ENCODE peak calls at places on chromosomes 4 and X, in four cellular contexts. One of them, this sample, is unnamed.

GRCh38 chr4:170988446-170988845 is 824.8 kb upstream of the GALNTL6 start:
- DNase-seq in mesendoderm: no peak
- DNase-seq in IMR-90: no peak
- DNase-seq in H1: no peak
- DNase-seq in this sample: no peak

GRCh38 chr4:74838746-74839370 is 44.5 kb upstream of the BTC start:
- DNase-seq in mesendoderm: no peak
- DNase-seq in IMR-90: peak
- DNase-seq in H1: no peak
- DNase-seq in this sample: no peak

GRCh38 chrX:78747471-78747870 is at the start of gene LPAR4:
- DNase-seq in mesendoderm: peak
- DNase-seq in IMR-90: no peak
- DNase-seq in H1: peak
- DNase-seq in this sample: peak

GRCh38 chrX:14941301-14941700 is 68.1 kb downstream of the MOSPD2 start:
- DNase-seq in mesendoderm: no peak
- DNase-seq in IMR-90: no peak
- DNase-seq in H1: no peak
- DNase-seq in this sample: no peak

GRCh38 chr4:141102367-141102766 is 30.9 kb downstream of the RNF150 start:
- DNase-seq in mesendoderm: peak
- DNase-seq in IMR-90: peak
- DNase-seq in H1: no peak
- DNase-seq in this sample: no peak

GRCh38 chrX:136450050-136450830 is 37.5 kb upstream of the BRS3 start:
- DNase-seq in mesendoderm: no peak
- DNase-seq in IMR-90: peak
- DNase-seq in H1: no peak
- DNase-seq in this sample: no peak

GRCh38 chr4:74158561-74159396 is 861 bp downstream of the MTHFD2L start:
- DNase-seq in mesendoderm: peak
- DNase-seq in IMR-90: peak
- DNase-seq in H1: no peak
- DNase-seq in this sample: no peak

GRCh38 chr4:153792007-153792892 is 3.4 kb upstream of the SFRP2 start:
- DNase-seq in mesendoderm: peak
- DNase-seq in IMR-90: no peak
- DNase-seq in H1: peak
- DNase-seq in this sample: peak

GRCh38 chr4:168551211-168551610 is 54.4 kb downstream of the PALLD start:
- DNase-seq in mesendoderm: no peak
- DNase-seq in IMR-90: peak
- DNase-seq in H1: no peak
- DNase-seq in this sample: no peak

GRCh38 chr4:130486841-130487240 is 1390.9 kb downstream of the C4orf33 start:
- DNase-seq in mesendoderm: no peak
- DNase-seq in IMR-90: peak
- DNase-seq in H1: no peak
- DNase-seq in this sample: no peak

GRCh38 chrX:140572724-140573123 is 67.9 kb upstream of the SOX3 start:
- DNase-seq in mesendoderm: peak
- DNase-seq in IMR-90: peak
- DNase-seq in H1: peak
- DNase-seq in this sample: peak

GRCh38 chr4:171774642-171775041 is 38.6 kb upstream of the GALNTL6 start:
- DNase-seq in mesendoderm: no peak
- DNase-seq in IMR-90: no peak
- DNase-seq in H1: no peak
- DNase-seq in this sample: no peak

GRCh38 chr4:6760865-6761264 is 21.7 kb upstream of the KIAA0232 start:
- DNase-seq in mesendoderm: no peak
- DNase-seq in IMR-90: no peak
- DNase-seq in H1: no peak
- DNase-seq in this sample: no peak

GRCh38 chrX:153414838-153415552 is 3.7 kb downstream of the ZFP92 start:
- DNase-seq in mesendoderm: no peak
- DNase-seq in IMR-90: no peak
- DNase-seq in H1: no peak
- DNase-seq in this sample: no peak

GRCh38 chrX:40773809-40774208 is 38.5 kb upstream of the MED14 start:
- DNase-seq in mesendoderm: no peak
- DNase-seq in IMR-90: peak
- DNase-seq in H1: no peak
- DNase-seq in this sample: no peak

GRCh38 chr4:119977546-119977945 is 89.1 kb downstream of the MAD2L1 start:
- DNase-seq in mesendoderm: no peak
- DNase-seq in IMR-90: no peak
- DNase-seq in H1: no peak
- DNase-seq in this sample: no peak

GRCh38 chr4:113101669-113102068 is 52.2 kb downstream of the ANK2 start:
- DNase-seq in mesendoderm: peak
- DNase-seq in IMR-90: peak
- DNase-seq in H1: no peak
- DNase-seq in this sample: no peak

GRCh38 chr4:94831607-94832006 is 73.9 kb downstream of the BMPR1B start:
- DNase-seq in mesendoderm: peak
- DNase-seq in IMR-90: no peak
- DNase-seq in H1: no peak
- DNase-seq in this sample: no peak

GRCh38 chrX:69314436-69315348 is 149.4 kb upstream of the PJA1 start:
- DNase-seq in mesendoderm: peak
- DNase-seq in IMR-90: no peak
- DNase-seq in H1: no peak
- DNase-seq in this sample: no peak

GRCh38 chr4:3241905-3242304 is 7.1 kb upstream of the MSANTD1 start:
- DNase-seq in mesendoderm: no peak
- DNase-seq in IMR-90: peak
- DNase-seq in H1: no peak
- DNase-seq in this sample: no peak

GRCh38 chr4:94960703-94961102 is 202.9 kb downstream of the BMPR1B start:
- DNase-seq in mesendoderm: no peak
- DNase-seq in IMR-90: no peak
- DNase-seq in H1: no peak
- DNase-seq in this sample: no peak

GRCh38 chrX:38638952-38639529 is 77.7 kb downstream of the TSPAN7 start:
- DNase-seq in mesendoderm: peak
- DNase-seq in IMR-90: no peak
- DNase-seq in H1: no peak
- DNase-seq in this sample: no peak

GRCh38 chrX:104742345-104742744 is 176.3 kb downstream of the IL1RAPL2 start:
- DNase-seq in mesendoderm: no peak
- DNase-seq in IMR-90: no peak
- DNase-seq in H1: no peak
- DNase-seq in this sample: no peak

GRCh38 chrX:118348186-118348810 is 2.4 kb downstream of the WDR44 start:
- DNase-seq in mesendoderm: no peak
- DNase-seq in IMR-90: no peak
- DNase-seq in H1: no peak
- DNase-seq in this sample: no peak

GRCh38 chr4:104643805-104644204 is 149.1 kb upstream of the CXXC4 start:
- DNase-seq in mesendoderm: no peak
- DNase-seq in IMR-90: no peak
- DNase-seq in H1: no peak
- DNase-seq in this sample: no peak

GRCh38 chr4:59608466-59608865 is 1591.7 kb upstream of the ADGRL3 start:
- DNase-seq in mesendoderm: no peak
- DNase-seq in IMR-90: no peak
- DNase-seq in H1: no peak
- DNase-seq in this sample: no peak

GRCh38 chr4:145538636-145539035 is 57.0 kb downstream of the SMAD1 start:
- DNase-seq in mesendoderm: no peak
- DNase-seq in IMR-90: no peak
- DNase-seq in H1: no peak
- DNase-seq in this sample: no peak

GRCh38 chrX:147950352-147950751 is 30.8 kb upstream of the FMR1NB start:
- DNase-seq in mesendoderm: no peak
- DNase-seq in IMR-90: no peak
- DNase-seq in H1: no peak
- DNase-seq in this sample: no peak

DNA sequence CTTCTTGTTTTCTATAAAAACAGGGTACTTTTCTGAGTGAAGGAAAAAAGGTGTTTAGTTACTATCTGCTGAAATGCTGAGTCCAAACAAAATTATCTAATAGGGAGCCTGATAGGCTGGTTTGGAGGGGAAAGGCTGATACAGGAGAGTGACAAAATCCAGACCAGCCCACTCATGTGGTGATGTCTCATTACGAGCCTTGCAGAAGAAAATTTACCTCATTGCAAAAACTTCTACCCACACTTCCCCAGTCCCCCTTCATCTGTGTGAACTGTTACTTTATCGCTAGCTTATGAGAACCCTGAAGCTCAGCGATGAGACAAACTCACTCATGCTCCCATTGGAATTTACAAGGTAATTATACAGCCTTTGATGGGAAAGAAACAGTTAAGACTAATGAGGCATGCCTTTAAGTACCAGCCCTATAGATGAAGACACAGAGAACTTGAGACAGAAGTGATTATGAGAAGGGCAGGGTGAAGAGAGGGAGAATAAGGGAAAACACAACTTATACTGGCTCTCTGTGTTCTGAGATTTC is 76.1 kb downstream of the ARHGAP6 start:
- DNase-seq in mesendoderm: no peak
- DNase-seq in IMR-90: no peak
- DNase-seq in H1: no peak
- DNase-seq in this sample: no peak
- H4K5ac ChIP-seq in mesendoderm: no peak
- H4K5ac ChIP-seq in IMR-90: no peak
- H4K5ac ChIP-seq in H1: no peak
- H4K5ac ChIP-seq in this sample: no peak

DNA sequence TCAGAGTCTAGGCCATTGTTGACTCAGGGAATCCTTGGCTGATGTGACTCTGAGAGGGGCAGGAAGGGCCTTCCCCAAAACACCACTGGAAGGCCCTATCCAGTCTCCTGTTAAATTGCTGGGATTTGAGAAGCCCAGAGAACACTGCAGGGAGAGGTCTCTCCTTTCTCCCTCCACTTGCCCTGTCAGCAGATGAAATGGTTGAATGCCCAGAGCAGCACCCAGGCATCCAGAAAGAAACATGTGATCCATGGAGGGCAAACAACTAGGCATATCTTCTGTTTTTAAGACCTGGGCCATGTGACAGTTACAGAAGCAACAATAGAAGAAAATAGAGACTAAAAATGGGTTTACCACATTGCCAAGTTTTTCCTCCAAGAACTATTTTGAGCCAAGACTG is 291.1 kb downstream of the QDPR start:
- DNase-seq in mesendoderm: no peak
- DNase-seq in IMR-90: no peak
- DNase-seq in H1: no peak
- DNase-seq in this sample: no peak
- H4K5ac ChIP-seq in mesendoderm: no peak
- H4K5ac ChIP-seq in IMR-90: no peak
- H4K5ac ChIP-seq in H1: no peak
- H4K5ac ChIP-seq in this sample: no peak

GRCh38 chr4:110184124-110184790 is 14.2 kb downstream of the ELOVL6 start:
- DNase-seq in mesendoderm: peak
- DNase-seq in IMR-90: no peak
- DNase-seq in H1: peak
- DNase-seq in this sample: no peak

GRCh38 chr4:110190249-110190648 is 8.2 kb downstream of the ELOVL6 start:
- DNase-seq in mesendoderm: no peak
- DNase-seq in IMR-90: no peak
- DNase-seq in H1: no peak
- DNase-seq in this sample: no peak

GRCh38 chr4:110184791-110185155 is 13.6 kb downstream of the ELOVL6 start:
- DNase-seq in mesendoderm: no peak
- DNase-seq in IMR-90: no peak
- DNase-seq in H1: no peak
- DNase-seq in this sample: no peak

GRCh38 chr4:110183643-110184042 is 14.8 kb downstream of the ELOVL6 start:
- DNase-seq in mesendoderm: peak
- DNase-seq in IMR-90: no peak
- DNase-seq in H1: no peak
- DNase-seq in this sample: no peak

GRCh38 chr4:110188113-110188512 is 10.3 kb downstream of the ELOVL6 start:
- DNase-seq in mesendoderm: no peak
- DNase-seq in IMR-90: no peak
- DNase-seq in H1: no peak
- DNase-seq in this sample: no peak
- H4K5ac ChIP-seq in mesendoderm: no peak
- H4K5ac ChIP-seq in IMR-90: no peak
- H4K5ac ChIP-seq in H1: no peak
- H4K5ac ChIP-seq in this sample: no peak

GRCh38 chrX:11349661-11350337 is 56.6 kb downstream of the AMELX start:
- DNase-seq in mesendoderm: no peak
- DNase-seq in IMR-90: no peak
- DNase-seq in H1: no peak
- DNase-seq in this sample: no peak

GRCh38 chrX:11355259-11355909 is 62.2 kb downstream of the AMELX start:
- DNase-seq in mesendoderm: no peak
- DNase-seq in IMR-90: no peak
- DNase-seq in H1: no peak
- DNase-seq in this sample: no peak

GRCh38 chrX:11352296-11352741 is 59.1 kb downstream of the AMELX start:
- DNase-seq in mesendoderm: no peak
- DNase-seq in IMR-90: no peak
- DNase-seq in H1: no peak
- DNase-seq in this sample: no peak

GRCh38 chrX:11349020-11349419 is 55.8 kb downstream of the AMELX start:
- DNase-seq in mesendoderm: no peak
- DNase-seq in IMR-90: no peak
- DNase-seq in H1: no peak
- DNase-seq in this sample: no peak

DNA sequence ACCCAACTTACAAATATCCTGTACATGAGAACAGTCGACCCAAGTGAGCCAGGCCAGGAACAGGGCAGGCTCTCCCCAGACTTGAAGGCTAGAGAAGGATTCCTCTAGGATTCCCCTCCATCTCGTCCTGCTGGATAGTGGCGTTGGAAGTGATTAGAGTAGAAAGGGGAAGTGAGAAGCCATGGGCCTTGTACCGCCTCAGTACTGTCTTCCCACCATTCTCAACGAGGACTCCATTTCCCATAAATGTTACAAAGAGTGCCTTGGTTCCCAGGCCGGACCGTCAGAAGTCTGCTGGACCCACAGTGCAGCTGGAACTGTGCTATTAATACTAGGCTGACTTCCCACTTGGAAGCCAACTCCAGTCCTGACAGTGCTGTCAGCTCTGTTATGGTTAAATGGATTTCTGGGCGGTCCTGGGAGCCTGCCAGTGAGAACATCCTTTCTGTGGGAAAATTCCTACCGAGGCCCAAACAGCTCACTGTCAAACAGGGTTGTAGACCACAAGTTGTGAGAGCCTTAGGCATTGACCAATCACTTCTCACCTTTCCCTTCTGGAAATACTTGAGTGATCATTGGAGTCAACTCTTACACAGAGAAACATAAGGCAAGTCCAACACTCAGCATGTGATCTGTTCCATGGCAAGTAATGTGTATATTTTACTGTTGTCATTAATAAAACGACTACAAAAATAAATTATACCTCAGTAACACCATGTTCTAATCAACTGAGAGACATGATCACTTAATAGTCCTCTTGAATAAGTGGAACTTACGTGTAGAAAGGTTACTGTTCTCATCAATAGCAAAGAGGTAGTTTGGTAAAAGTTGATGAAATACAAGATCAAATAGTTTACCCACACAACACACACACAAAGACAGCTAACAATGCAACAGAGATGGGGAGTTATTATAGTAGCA is 58.4 kb downstream of the AMELX start:
- DNase-seq in mesendoderm: no peak
- DNase-seq in IMR-90: peak
- DNase-seq in H1: no peak
- DNase-seq in this sample: no peak
- H4K5ac ChIP-seq in mesendoderm: no peak
- H4K5ac ChIP-seq in IMR-90: no peak
- H4K5ac ChIP-seq in H1: no peak
- H4K5ac ChIP-seq in this sample: no peak

This sample was measured in H9.